ENCODE peak calls at places on chromosomes 5 and 9, in four cellular contexts. H is heart right ventricle, S is OCI-LY7, X is Peyer's patch. N is an unnamed sample.

GRCh38 chr5:30325795-30326194 is 867.7 kb upstream of the CDH6 start:
- DNase-seq in H (no peak), S (no peak), X (no peak), N (no peak)

GRCh38 chr9:70588381-70588780 is 173.9 kb upstream of the KLF9 start:
- DNase-seq in H (no peak), S (no peak), X (no peak), N (no peak)

GRCh38 chr5:129496410-129496809 is 36.3 kb downstream of the ADAMTS19 start:
- DNase-seq in H (peak; percentile 34), S (no peak), X (no peak), N (peak; percentile 92)

GRCh38 chr5:76269259-76269958 is 133.7 kb upstream of the IQGAP2 start:
- DNase-seq in H (no peak), S (no peak), X (no peak), N (no peak)

GRCh38 chr9:89323257-89323841 is 5.0 kb downstream of the SECISBP2 start:
- DNase-seq in H (no peak), S (no peak), X (no peak), N (no peak)

GRCh38 chr5:155935723-155936122 is 391.2 kb upstream of the SGCD start:
- DNase-seq in H (no peak), S (no peak), X (no peak), N (no peak)

GRCh38 chr9:88697764-88698436 is 162.9 kb downstream of the NXNL2 start:
- DNase-seq in H (no peak), S (no peak), X (no peak), N (no peak)

GRCh38 chr5:138632900-138633489 is 57.8 kb upstream of the HSPA9 start:
- DNase-seq in H (peak; percentile 68), S (peak; percentile 12), X (no peak), N (peak; percentile 75)

GRCh38 chr5:95988094-95988493 is 26.4 kb upstream of the ELL2 start:
- DNase-seq in H (no peak), S (no peak), X (no peak), N (peak; percentile 20)

GRCh38 chr9:130343445-130343918 is 77.9 kb downstream of the HMCN2 start:
- DNase-seq in H (no peak), S (peak; percentile 25), X (no peak), N (peak; percentile 71)

GRCh38 chr5:108367679-108368334 is 14.1 kb downstream of the FBXL17 start:
- DNase-seq in H (no peak), S (no peak), X (no peak), N (no peak)

GRCh38 chr5:137621861-137622823 is 113.7 kb downstream of the KLHL3 start:
- DNase-seq in H (peak; percentile 77), S (no peak), X (no peak), N (no peak)

GRCh38 chr5:148986636-148987035 is 76.2 kb downstream of the SH3TC2 start:
- DNase-seq in H (no peak), S (no peak), X (no peak), N (no peak)

GRCh38 chr5:128426090-128426534 is 111.9 kb downstream of the FBN2 start:
- DNase-seq in H (no peak), S (no peak), X (no peak), N (no peak)

GRCh38 chr9:86176468-86176867 is 77.1 kb upstream of the GOLM1 start:
- DNase-seq in H (no peak), S (no peak), X (no peak), N (no peak)

GRCh38 chr5:75667586-75667985 is 49.7 kb downstream of the POC5 start:
- DNase-seq in H (no peak), S (no peak), X (no peak), N (no peak)

GRCh38 chr9:133563286-133564213 is 29.0 kb downstream of the ADAMTSL2 start:
- DNase-seq in H (peak; percentile 34), S (no peak), X (no peak), N (no peak)

GRCh38 chr9:93092171-93092991 is 3.6 kb upstream of the CARD19 start:
- DNase-seq in H (no peak), S (no peak), X (no peak), N (no peak)

GRCh38 chr9:126615251-126615790 is 1.6 kb downstream of the LMX1B start:
- DNase-seq in H (no peak), S (no peak), X (no peak), N (no peak)

GRCh38 chr9:117335797-117336435 is 78.9 kb downstream of the ASTN2 start:
- DNase-seq in H (no peak), S (no peak), X (no peak), N (no peak)

DNA sequence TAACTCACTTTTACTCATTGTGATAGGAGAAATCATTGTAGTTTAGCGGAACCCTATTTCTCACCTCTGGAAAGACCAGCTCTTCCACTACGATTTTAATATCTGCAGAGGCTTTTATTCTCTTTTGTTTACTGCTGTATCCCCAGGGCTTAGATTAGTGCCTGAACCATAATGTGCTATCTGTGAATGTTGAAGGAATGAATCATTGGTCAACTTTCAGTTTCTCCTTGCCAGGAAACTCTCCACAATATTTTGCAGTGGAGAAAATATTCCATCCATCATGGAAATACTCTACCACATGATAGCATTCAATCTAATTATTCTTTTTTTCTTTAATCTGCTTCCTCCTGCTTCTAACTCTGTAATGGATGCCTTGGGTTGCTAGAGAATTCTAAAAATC is 263.5 kb upstream of the PTPRD start:
- DNase-seq in H (no peak), S (no peak), X (no peak), N (no peak)
- H3K4me1 ChIP-seq in H (no peaks in the 10 kb centered on the region), S (no peaks in the 10 kb centered on the region), X (no peaks in the 10 kb centered on the region), N (no peaks in the 10 kb centered on the region)

DNA sequence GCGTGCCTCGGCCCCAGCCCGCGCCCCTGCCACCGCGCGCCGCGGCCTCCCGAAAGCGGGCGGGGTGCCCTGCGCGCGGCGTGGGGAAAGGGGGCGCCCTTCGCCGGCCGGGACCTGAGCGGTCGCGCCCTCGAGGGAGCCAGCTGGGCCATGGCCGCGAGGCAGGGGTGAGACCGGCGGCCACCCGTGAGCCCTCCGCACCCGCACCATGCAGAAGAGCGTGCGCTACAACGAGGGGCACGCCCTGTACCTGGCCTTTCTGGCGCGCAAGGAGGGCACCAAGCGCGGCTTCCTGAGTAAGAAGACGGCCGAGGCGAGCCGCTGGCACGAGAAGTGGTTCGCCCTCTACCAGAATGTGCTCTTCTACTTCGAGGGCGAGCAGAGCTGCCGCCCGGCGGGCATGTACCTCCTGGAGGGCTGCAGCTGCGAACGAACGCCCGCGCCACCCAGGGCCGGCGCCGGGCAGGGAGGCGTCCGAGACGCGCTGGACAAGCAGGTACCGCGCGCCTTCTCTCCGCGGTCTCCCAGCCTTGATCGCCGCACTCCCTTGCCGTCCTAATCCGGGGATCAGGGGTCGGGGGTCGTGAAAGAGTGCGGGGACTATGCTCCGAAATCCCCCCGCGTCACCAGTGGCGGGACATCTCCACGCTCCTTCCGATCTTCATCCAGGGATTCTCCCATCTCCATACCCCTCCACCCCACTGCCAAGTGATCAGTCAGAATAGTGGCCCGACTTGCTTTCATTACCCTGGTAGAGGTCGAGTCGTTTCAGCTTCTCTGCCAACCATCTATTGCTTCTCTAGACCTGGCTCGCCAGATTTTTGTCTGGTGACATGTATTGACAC is 590 bp downstream of the RASGRF2 start:
- DNase-seq in H (peak; percentile 29), S (no peak), X (no peak), N (no peak)
- H3K4me1 ChIP-seq in H (no peaks in the 10 kb centered on the region), S (no peaks in the 10 kb centered on the region), X (no peaks in the 10 kb centered on the region), N (peaks cover 89% of the 10 kb centered on the region)

GRCh38 chr5:65121880-65122436 is 353.2 kb downstream of the CWC27 start:
- DNase-seq in H (no peak), S (no peak), X (no peak), N (no peak)
- H3K4me1 ChIP-seq in H (peaks cover 2% of the 10 kb centered on the region), S (no peaks in the 10 kb centered on the region), X (no peaks in the 10 kb centered on the region), N (no peaks in the 10 kb centered on the region)

DNA sequence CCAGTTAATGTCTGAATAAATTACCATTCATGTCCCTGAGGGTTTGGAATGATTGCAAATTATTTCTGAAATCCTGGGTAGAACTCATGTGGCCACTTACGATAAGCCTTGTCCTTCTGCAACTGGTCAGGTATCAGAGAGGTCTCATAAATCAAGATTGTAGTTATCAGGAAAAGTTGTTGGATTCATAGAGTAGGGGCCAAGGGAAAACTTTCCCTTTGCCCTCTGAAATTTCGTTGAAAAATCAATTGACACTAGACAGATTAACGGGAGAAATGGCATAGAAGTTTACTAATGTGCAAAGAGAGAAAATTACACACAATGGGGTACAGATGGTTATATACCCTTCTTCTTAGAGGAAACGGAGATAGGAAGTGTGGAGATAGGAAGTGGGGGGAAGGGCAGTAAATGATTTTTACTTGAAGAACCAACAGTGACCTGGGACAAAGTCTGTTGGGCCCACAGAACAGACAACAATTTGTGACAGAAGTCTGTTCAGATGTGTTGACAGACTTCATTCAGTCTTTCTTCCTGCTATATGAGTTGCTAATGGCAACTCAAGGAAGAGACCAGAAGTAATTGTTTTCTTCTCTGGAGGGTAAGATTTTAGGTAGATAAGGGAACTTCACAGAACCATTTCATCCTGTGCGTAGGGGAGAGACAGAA is 178.0 kb downstream of the C9orf152 start:
- DNase-seq in H (no peak), S (no peak), X (no peak), N (no peak)
- H3K4me1 ChIP-seq in H (peaks cover 10% of the 10 kb centered on the region), S (peaks cover 15% of the 10 kb centered on the region), X (no peaks in the 10 kb centered on the region), N (no peaks in the 10 kb centered on the region)

DNA sequence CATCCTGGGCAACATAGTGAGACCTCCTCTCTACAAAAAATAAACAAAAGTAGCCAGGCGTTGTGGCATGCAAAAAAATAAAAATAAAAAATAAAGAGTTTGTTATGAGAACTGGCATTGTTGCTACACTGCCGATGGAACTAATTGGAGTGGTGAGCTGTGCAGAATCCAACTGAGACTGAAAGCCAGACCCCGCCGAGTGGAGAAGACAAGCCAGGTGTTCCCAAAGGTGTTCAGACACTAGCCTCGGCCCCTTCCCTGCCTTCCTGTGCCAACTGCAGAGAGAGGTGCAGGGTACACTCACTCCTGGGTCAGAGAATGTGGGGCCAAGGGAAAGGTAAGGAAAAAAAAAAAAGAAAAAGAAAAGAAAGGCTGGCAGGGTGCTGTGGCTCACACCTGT is 37.7 kb upstream of the WDR38 start:
- DNase-seq in H (no peak), S (no peak), X (no peak), N (no peak)
- H3K4me1 ChIP-seq in H (peaks cover 3% of the 10 kb centered on the region), S (peaks cover 16% of the 10 kb centered on the region), X (no peaks in the 10 kb centered on the region), N (no peaks in the 10 kb centered on the region)

DNA sequence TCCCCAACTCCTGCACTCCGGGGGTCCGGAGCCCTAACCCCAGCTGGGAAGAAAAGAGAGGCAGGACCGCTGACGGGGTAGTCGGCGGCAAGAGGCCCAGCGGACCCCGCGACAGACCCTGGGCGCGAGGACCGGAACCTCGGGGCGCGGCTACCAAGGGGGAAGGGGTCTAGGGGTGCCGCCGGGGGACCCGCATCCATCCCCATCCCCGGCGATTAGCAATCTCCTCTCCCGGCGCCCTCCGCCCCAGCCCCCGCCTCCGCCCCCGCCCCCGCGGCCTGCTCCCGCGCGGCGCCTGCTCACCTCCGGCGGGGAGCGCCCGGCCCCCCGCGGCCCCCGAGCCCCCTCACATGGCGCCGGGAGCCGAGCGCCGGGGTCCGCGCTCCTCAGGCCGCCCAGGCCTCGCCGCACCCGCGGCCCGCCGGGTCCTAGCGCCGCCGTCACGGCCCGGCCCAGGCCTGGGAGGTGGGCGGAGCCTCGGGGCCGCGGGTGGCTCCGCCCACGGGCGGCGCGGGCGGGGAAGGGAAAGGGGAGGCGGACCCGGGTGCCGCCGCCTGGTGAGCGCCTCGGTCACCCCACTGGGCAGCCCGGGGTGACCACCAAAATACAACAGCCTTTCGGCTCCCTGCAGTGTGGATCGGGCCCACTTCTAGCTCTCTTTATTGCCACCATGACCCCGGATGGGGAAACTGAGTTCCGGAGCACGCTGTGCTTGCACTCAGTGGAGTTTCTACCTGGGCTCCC is at the start of gene ST6GALNAC6:
- DNase-seq in H (peak; percentile 72), S (peak; percentile 88), X (peak; percentile 70), N (peak; percentile 93)
- H3K4me1 ChIP-seq in H (peaks cover 24% of the 10 kb centered on the region), S (peaks cover 67% of the 10 kb centered on the region), X (peaks cover 34% of the 10 kb centered on the region), N (peaks cover 56% of the 10 kb centered on the region)